ENCODE peak calls at places on chromosome 16, in four cellular contexts. One of them, this sample, is unnamed.

GRCh38 chr16:9850716-9851115 is 331.5 kb downstream of the GRIN2A start:
- DNase-seq in K562: no peak
- DNase-seq in H1: no peak
- DNase-seq in kidney: no peak
- DNase-seq in this sample: no peak

GRCh38 chr16:15955425-15955824 is 6.0 kb downstream of the ABCC1 start:
- DNase-seq in K562: no peak
- DNase-seq in H1: no peak
- DNase-seq in kidney: no peak
- DNase-seq in this sample: no peak

GRCh38 chr16:62253926-62254325 is 217.7 kb upstream of the CDH8 start:
- DNase-seq in K562: no peak
- DNase-seq in H1: no peak
- DNase-seq in kidney: no peak
- DNase-seq in this sample: no peak

GRCh38 chr16:47342055-47342454 is 118.8 kb downstream of the ITFG1 start:
- DNase-seq in K562: no peak
- DNase-seq in H1: no peak
- DNase-seq in kidney: no peak
- DNase-seq in this sample: no peak

GRCh38 chr16:10981697-10982216 is 37.4 kb downstream of the CLEC16A start:
- DNase-seq in K562: peak; percentile 60
- DNase-seq in H1: no peak
- DNase-seq in kidney: no peak
- DNase-seq in this sample: no peak

GRCh38 chr16:370980-371728 is 816 bp upstream of the MRPL28 start:
- DNase-seq in K562: peak; percentile 55
- DNase-seq in H1: no peak
- DNase-seq in kidney: peak; percentile 82
- DNase-seq in this sample: no peak

GRCh38 chr16:84604477-84605013 is 13.3 kb downstream of the COTL1 start:
- DNase-seq in K562: no peak
- DNase-seq in H1: no peak
- DNase-seq in kidney: no peak
- DNase-seq in this sample: no peak

GRCh38 chr16:4316732-4317461 is 1.0 kb downstream of the GLIS2 start:
- DNase-seq in K562: no peak
- DNase-seq in H1: no peak
- DNase-seq in kidney: peak; percentile 92
- DNase-seq in this sample: peak; percentile 32

GRCh38 chr16:83706394-83706793 is 101.4 kb upstream of the HSBP1 start:
- DNase-seq in K562: no peak
- DNase-seq in H1: no peak
- DNase-seq in kidney: no peak
- DNase-seq in this sample: peak; percentile 46

GRCh38 chr16:85055503-85056210 is 28.1 kb downstream of the KIAA0513 start:
- DNase-seq in K562: peak; percentile 83
- DNase-seq in H1: no peak
- DNase-seq in kidney: no peak
- DNase-seq in this sample: peak; percentile 19

GRCh38 chr16:28534542-28535373 is 4.0 kb downstream of the NUPR1 start:
- DNase-seq in K562: no peak
- DNase-seq in H1: no peak
- DNase-seq in kidney: no peak
- DNase-seq in this sample: peak; percentile 80

GRCh38 chr16:53087101-53087500 is 32.3 kb downstream of the CHD9 start:
- DNase-seq in K562: no peak
- DNase-seq in H1: no peak
- DNase-seq in kidney: no peak
- DNase-seq in this sample: no peak

GRCh38 chr16:82700541-82701240 is 73.9 kb downstream of the CDH13 start:
- DNase-seq in K562: no peak
- DNase-seq in H1: no peak
- DNase-seq in kidney: no peak
- DNase-seq in this sample: no peak

GRCh38 chr16:15482068-15482747 is 47.8 kb downstream of the BMERB1 start:
- DNase-seq in K562: peak; percentile 62
- DNase-seq in H1: peak; percentile 75
- DNase-seq in kidney: peak; percentile 81
- DNase-seq in this sample: peak; percentile 55

GRCh38 chr16:57883953-57884654 is 81.8 kb upstream of the KIFC3 start:
- DNase-seq in K562: no peak
- DNase-seq in H1: no peak
- DNase-seq in kidney: no peak
- DNase-seq in this sample: no peak

GRCh38 chr16:53692146-53692545 is 11.5 kb downstream of the RPGRIP1L start:
- DNase-seq in K562: peak; percentile 36
- DNase-seq in H1: no peak
- DNase-seq in kidney: no peak
- DNase-seq in this sample: peak; percentile 2

GRCh38 chr16:80040814-80041213 is 440.3 kb upstream of the MAF start:
- DNase-seq in K562: no peak
- DNase-seq in H1: no peak
- DNase-seq in kidney: no peak
- DNase-seq in this sample: no peak

GRCh38 chr16:154223-155030 is 2.0 kb downstream of the HBZ start:
- DNase-seq in K562: peak; percentile 75
- DNase-seq in H1: no peak
- DNase-seq in kidney: no peak
- DNase-seq in this sample: no peak

GRCh38 chr16:83723244-83723643 is 84.5 kb upstream of the HSBP1 start:
- DNase-seq in K562: no peak
- DNase-seq in H1: no peak
- DNase-seq in kidney: no peak
- DNase-seq in this sample: no peak

GRCh38 chr16:75060708-75061107 is 55.9 kb downstream of the LDHD start:
- DNase-seq in K562: no peak
- DNase-seq in H1: no peak
- DNase-seq in kidney: no peak
- DNase-seq in this sample: no peak

GRCh38 chr16:75061677-75062076 is 54.9 kb downstream of the LDHD start:
- DNase-seq in K562: peak; percentile 38
- DNase-seq in H1: no peak
- DNase-seq in kidney: no peak
- DNase-seq in this sample: no peak

GRCh38 chr16:75062944-75063444 is 53.6 kb downstream of the LDHD start:
- DNase-seq in K562: peak; percentile 59
- DNase-seq in H1: no peak
- DNase-seq in kidney: no peak
- DNase-seq in this sample: peak; percentile 32

GRCh38 chr16:75063549-75064082 is 53.0 kb downstream of the LDHD start:
- DNase-seq in K562: no peak
- DNase-seq in H1: no peak
- DNase-seq in kidney: no peak
- DNase-seq in this sample: no peak

DNA sequence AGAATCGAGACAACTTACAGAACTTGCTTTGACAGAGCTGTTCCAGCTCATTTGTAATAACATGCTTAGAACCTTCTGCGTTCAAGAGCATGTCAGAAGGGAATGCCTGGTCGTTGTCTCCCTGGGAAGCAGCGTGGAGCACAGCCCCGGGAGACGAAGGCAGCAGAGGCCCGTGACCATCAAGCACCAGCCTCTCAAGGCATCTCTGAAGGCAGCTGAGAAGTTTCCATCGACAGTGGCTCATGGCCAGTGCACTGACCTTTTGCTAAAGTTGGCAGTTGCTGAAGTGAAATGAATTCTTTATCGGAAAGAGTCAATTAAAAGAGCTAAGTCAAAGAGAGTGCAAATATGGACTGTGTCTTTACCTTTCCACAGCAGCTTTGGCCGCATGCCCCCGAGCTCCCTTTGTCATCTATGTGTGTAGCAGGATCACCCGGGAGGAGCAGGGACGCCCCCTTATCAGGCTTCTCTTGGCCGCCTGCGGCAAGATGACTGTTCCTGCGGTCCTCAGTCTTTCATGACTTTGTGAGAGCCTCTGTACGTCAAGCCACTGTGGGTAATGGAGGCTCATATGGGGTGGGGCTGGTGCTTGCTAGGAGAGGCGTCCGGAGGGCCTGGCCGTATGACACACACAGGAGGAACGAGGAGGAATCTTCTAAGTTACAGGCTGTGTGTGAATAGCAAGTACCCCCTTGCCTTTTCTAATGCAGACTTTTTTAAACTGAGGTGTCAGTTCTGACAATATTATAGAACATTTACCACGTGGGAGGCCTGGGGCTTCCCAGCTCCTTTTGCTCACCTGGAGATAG is 54.2 kb downstream of the LDHD start:
- DNase-seq in K562: peak; percentile 89
- DNase-seq in H1: no peak
- DNase-seq in kidney: peak; percentile 79
- DNase-seq in this sample: peak; percentile 83
- H3K9ac ChIP-seq in K562: peak overlapping the region; percentile 88
- H3K9ac ChIP-seq in H1: no peak overlapping the region
- H3K9ac ChIP-seq in kidney: no peak overlapping the region
- H3K9ac ChIP-seq in this sample: no peak overlapping the region

DNA sequence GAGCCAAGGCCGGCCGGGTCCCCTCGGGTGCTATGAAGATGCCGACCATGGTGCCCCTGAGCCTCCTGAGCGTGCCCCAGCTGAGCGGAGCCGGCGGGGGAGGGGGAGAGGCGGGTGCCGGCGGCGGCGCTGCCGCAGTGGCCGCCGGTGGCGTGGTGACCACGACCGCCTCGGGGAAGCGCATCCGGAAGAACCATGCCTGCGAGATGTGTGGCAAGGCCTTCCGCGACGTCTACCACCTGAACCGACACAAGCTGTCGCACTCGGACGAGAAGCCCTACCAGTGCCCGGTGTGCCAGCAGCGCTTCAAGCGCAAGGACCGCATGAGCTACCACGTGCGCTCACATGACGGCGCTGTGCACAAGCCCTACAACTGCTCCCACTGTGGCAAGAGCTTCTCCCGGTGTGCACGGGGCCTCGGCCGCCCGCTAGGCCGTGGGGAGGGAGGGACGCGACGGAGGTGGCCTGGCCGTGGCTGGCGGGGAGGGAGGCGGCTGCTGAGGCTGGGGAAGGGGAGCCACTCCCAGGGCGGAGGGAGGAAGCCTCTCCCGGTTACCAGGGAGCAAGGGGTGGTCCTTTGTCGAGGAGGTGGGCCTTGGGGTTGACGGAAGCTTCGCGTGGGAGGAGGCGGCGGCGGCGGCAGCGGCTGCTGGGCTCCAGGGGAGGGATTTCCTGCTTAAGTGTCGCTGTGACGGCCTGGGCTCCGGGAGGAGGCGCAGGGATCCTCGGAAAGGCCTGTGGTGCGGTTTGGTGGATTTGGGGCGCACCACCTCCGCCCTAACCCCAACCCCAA is 1.3 kb downstream of the MAZ start:
- DNase-seq in K562: peak; percentile 96
- DNase-seq in H1: no peak
- DNase-seq in kidney: peak; percentile 97
- DNase-seq in this sample: peak; percentile 82
- H3K4me3 ChIP-seq in K562: peak overlapping the region; percentile 60
- H3K4me3 ChIP-seq in H1: peak overlapping the region; percentile 78
- H3K4me3 ChIP-seq in kidney: peak overlapping the region; percentile 65
- H3K4me3 ChIP-seq in this sample: peak overlapping the region; percentile 79

GRCh38 chr16:30834130-30834740 is 47.2 kb upstream of the ZNF629 start:
- DNase-seq in K562: no peak
- DNase-seq in H1: no peak
- DNase-seq in kidney: no peak
- DNase-seq in this sample: no peak

GRCh38 chr16:30830072-30830417 is 43.0 kb upstream of the ZNF629 start:
- DNase-seq in K562: no peak
- DNase-seq in H1: no peak
- DNase-seq in kidney: no peak
- DNase-seq in this sample: no peak

GRCh38 chr16:30829130-30830071 is 42.4 kb upstream of the ZNF629 start:
- DNase-seq in K562: peak; percentile 22
- DNase-seq in H1: no peak
- DNase-seq in kidney: no peak
- DNase-seq in this sample: no peak
- H3K9ac ChIP-seq in K562: no peak overlapping the region
- H3K9ac ChIP-seq in H1: no peak overlapping the region
- H3K9ac ChIP-seq in kidney: no peak overlapping the region
- H3K9ac ChIP-seq in this sample: no peak overlapping the region

DNA sequence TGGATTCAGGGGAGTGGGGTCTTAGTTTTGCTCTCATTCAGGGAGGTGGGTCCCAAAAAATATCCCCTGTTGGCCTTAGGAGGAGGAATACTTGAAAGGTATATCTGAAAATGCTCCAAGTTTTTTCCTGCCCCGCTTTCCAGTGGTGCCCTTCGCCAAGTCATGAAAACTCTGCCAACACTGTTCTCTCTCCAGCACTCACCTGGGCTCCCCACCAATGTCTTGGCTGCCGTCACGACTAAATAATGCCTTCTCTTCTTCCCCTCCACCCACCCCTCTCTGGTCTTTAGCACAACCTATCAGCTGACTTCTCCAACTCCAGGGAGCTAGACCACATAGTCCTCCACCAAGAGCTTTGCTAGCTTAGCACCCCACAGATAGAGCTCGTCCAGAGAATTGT is 30.6 kb downstream of the ZFHX3 start:
- DNase-seq in K562: no peak
- DNase-seq in H1: no peak
- DNase-seq in kidney: no peak
- DNase-seq in this sample: no peak
- H3K4me3 ChIP-seq in K562: no peak overlapping the region
- H3K4me3 ChIP-seq in H1: no peak overlapping the region
- H3K4me3 ChIP-seq in kidney: no peak overlapping the region
- H3K4me3 ChIP-seq in this sample: no peak overlapping the region

GRCh38 chr16:69893086-69893485 is 58.0 kb upstream of the CLEC18A start:
- DNase-seq in K562: no peak
- DNase-seq in H1: no peak
- DNase-seq in kidney: no peak
- DNase-seq in this sample: no peak

GRCh38 chr16:69889295-69889964 is 61.7 kb upstream of the CLEC18A start:
- DNase-seq in K562: no peak
- DNase-seq in H1: no peak
- DNase-seq in kidney: no peak
- DNase-seq in this sample: no peak

GRCh38 chr16:69890114-69890890 is 60.8 kb upstream of the CLEC18A start:
- DNase-seq in K562: no peak
- DNase-seq in H1: no peak
- DNase-seq in kidney: peak; percentile 90
- DNase-seq in this sample: peak; percentile 47

GRCh38 chr16:69892378-69892777 is 58.8 kb upstream of the CLEC18A start:
- DNase-seq in K562: no peak
- DNase-seq in H1: no peak
- DNase-seq in kidney: no peak
- DNase-seq in this sample: no peak

DNA sequence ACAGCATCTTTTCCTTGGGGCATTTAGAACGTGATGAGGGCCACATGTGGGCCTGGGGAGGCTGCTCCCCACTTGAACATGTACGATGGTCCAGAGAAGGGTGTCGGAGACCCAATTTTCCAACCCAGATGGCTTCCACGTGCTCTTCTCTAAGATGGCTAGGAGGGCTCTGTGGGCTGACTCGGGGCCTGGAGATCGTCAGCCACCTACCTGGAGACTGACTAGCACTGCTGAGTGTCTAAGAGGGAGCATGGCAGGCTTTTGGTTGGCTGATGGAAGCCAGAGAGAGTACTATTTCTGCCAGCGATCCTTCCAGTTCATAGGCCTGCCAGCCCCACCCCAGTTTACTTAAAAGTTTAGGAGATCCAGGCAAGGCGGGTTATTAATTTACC is 60.2 kb upstream of the CLEC18A start:
- DNase-seq in K562: no peak
- DNase-seq in H1: no peak
- DNase-seq in kidney: no peak
- DNase-seq in this sample: no peak
- H3K9ac ChIP-seq in K562: no peak overlapping the region
- H3K9ac ChIP-seq in H1: no peak overlapping the region
- H3K9ac ChIP-seq in kidney: no peak overlapping the region
- H3K9ac ChIP-seq in this sample: no peak overlapping the region

This sample was measured in trophoblast cell.